ENCODE peak calls at places on chromosomes 4 and X, in four cellular contexts. One of them, this sample, is unnamed.

GRCh38 chr4:121989715-121990114 is 37.9 kb upstream of the TRPC3 start:
- DNase-seq in AG04450: no peak
- DNase-seq in retinal pigment epithelial cell: peak; percentile 19
- DNase-seq in NCI-H2081 treated with DMSO at 0.1 percent for 48 hours: no peak
- DNase-seq in this sample: peak; percentile 16

GRCh38 chr4:111671756-111672155 is 473.5 kb upstream of the FAM241A start:
- DNase-seq in AG04450: no peak
- DNase-seq in retinal pigment epithelial cell: peak; percentile 82
- DNase-seq in NCI-H2081 treated with DMSO at 0.1 percent for 48 hours: no peak
- DNase-seq in this sample: no peak

GRCh38 chr4:22458112-22458511 is 57.8 kb downstream of the ADGRA3 start:
- DNase-seq in AG04450: no peak
- DNase-seq in retinal pigment epithelial cell: no peak
- DNase-seq in NCI-H2081 treated with DMSO at 0.1 percent for 48 hours: no peak
- DNase-seq in this sample: no peak

GRCh38 chrX:40552768-40553167 is 28.0 kb upstream of the ATP6AP2 start:
- DNase-seq in AG04450: no peak
- DNase-seq in retinal pigment epithelial cell: no peak
- DNase-seq in NCI-H2081 treated with DMSO at 0.1 percent for 48 hours: no peak
- DNase-seq in this sample: no peak

GRCh38 chr4:142041788-142042187 is 405.4 kb downstream of the IL15 start:
- DNase-seq in AG04450: no peak
- DNase-seq in retinal pigment epithelial cell: no peak
- DNase-seq in NCI-H2081 treated with DMSO at 0.1 percent for 48 hours: no peak
- DNase-seq in this sample: no peak

GRCh38 chrX:41192880-41193279 is 107.6 kb downstream of the USP9X start:
- DNase-seq in AG04450: no peak
- DNase-seq in retinal pigment epithelial cell: no peak
- DNase-seq in NCI-H2081 treated with DMSO at 0.1 percent for 48 hours: no peak
- DNase-seq in this sample: no peak

GRCh38 chr4:98673282-98673644 is 14.9 kb upstream of the TSPAN5 start:
- DNase-seq in AG04450: no peak
- DNase-seq in retinal pigment epithelial cell: no peak
- DNase-seq in NCI-H2081 treated with DMSO at 0.1 percent for 48 hours: no peak
- DNase-seq in this sample: no peak

GRCh38 chr4:56959064-56959463 is 18.3 kb downstream of the NOA1 start:
- DNase-seq in AG04450: no peak
- DNase-seq in retinal pigment epithelial cell: no peak
- DNase-seq in NCI-H2081 treated with DMSO at 0.1 percent for 48 hours: peak; percentile 10
- DNase-seq in this sample: no peak

GRCh38 chr4:7872264-7872771 is 67.3 kb downstream of the AFAP1 start:
- DNase-seq in AG04450: peak; percentile 98
- DNase-seq in retinal pigment epithelial cell: no peak
- DNase-seq in NCI-H2081 treated with DMSO at 0.1 percent for 48 hours: no peak
- DNase-seq in this sample: peak; percentile 84

GRCh38 chrX:1281511-1281910 is 12.9 kb downstream of the CSF2RA start:
- DNase-seq in AG04450: no peak
- DNase-seq in retinal pigment epithelial cell: no peak
- DNase-seq in NCI-H2081 treated with DMSO at 0.1 percent for 48 hours: no peak
- DNase-seq in this sample: peak; percentile 21

GRCh38 chr4:24473309-24473721 is 111.0 kb downstream of the DHX15 start:
- DNase-seq in AG04450: no peak
- DNase-seq in retinal pigment epithelial cell: no peak
- DNase-seq in NCI-H2081 treated with DMSO at 0.1 percent for 48 hours: no peak
- DNase-seq in this sample: no peak

GRCh38 chr4:7333024-7333780 is 101.5 kb downstream of the PSAPL1 start:
- DNase-seq in AG04450: no peak
- DNase-seq in retinal pigment epithelial cell: no peak
- DNase-seq in NCI-H2081 treated with DMSO at 0.1 percent for 48 hours: no peak
- DNase-seq in this sample: no peak

GRCh38 chr4:153950100-153950979 is 161.5 kb upstream of the SFRP2 start:
- DNase-seq in AG04450: no peak
- DNase-seq in retinal pigment epithelial cell: peak; percentile 23
- DNase-seq in NCI-H2081 treated with DMSO at 0.1 percent for 48 hours: no peak
- DNase-seq in this sample: no peak

GRCh38 chrX:112643721-112644120 is 36.0 kb downstream of the LHFPL1 start:
- DNase-seq in AG04450: no peak
- DNase-seq in retinal pigment epithelial cell: no peak
- DNase-seq in NCI-H2081 treated with DMSO at 0.1 percent for 48 hours: no peak
- DNase-seq in this sample: no peak

GRCh38 chr4:152524429-152524828 is 11.5 kb downstream of the FBXW7 start:
- DNase-seq in AG04450: no peak
- DNase-seq in retinal pigment epithelial cell: no peak
- DNase-seq in NCI-H2081 treated with DMSO at 0.1 percent for 48 hours: no peak
- DNase-seq in this sample: no peak

GRCh38 chr4:139844459-139845036 is 178.9 kb downstream of the MGST2 start:
- DNase-seq in AG04450: no peak
- DNase-seq in retinal pigment epithelial cell: no peak
- DNase-seq in NCI-H2081 treated with DMSO at 0.1 percent for 48 hours: no peak
- DNase-seq in this sample: no peak

GRCh38 chrX:119784747-119785446 is 6.5 kb downstream of the RPL39 start:
- DNase-seq in AG04450: no peak
- DNase-seq in retinal pigment epithelial cell: no peak
- DNase-seq in NCI-H2081 treated with DMSO at 0.1 percent for 48 hours: no peak
- DNase-seq in this sample: no peak

GRCh38 chr4:53734584-53735363 is 143.5 kb upstream of the LNX1 start:
- DNase-seq in AG04450: no peak
- DNase-seq in retinal pigment epithelial cell: no peak
- DNase-seq in NCI-H2081 treated with DMSO at 0.1 percent for 48 hours: no peak
- DNase-seq in this sample: peak; percentile 46

GRCh38 chr4:179719766-179720470 is 2277.7 kb upstream of the AGA start:
- DNase-seq in AG04450: no peak
- DNase-seq in retinal pigment epithelial cell: no peak
- DNase-seq in NCI-H2081 treated with DMSO at 0.1 percent for 48 hours: no peak
- DNase-seq in this sample: no peak

GRCh38 chr4:155615054-155615887 is 51.4 kb upstream of the GUCY1A1 start:
- DNase-seq in AG04450: no peak
- DNase-seq in retinal pigment epithelial cell: no peak
- DNase-seq in NCI-H2081 treated with DMSO at 0.1 percent for 48 hours: no peak
- DNase-seq in this sample: no peak

GRCh38 chr4:27003602-27004238 is 143.1 kb downstream of the STIM2 start:
- DNase-seq in AG04450: no peak
- DNase-seq in retinal pigment epithelial cell: no peak
- DNase-seq in NCI-H2081 treated with DMSO at 0.1 percent for 48 hours: no peak
- DNase-seq in this sample: peak; percentile 38

GRCh38 chr4:126592088-126592487 is 1040.7 kb upstream of the INTU start:
- DNase-seq in AG04450: no peak
- DNase-seq in retinal pigment epithelial cell: no peak
- DNase-seq in NCI-H2081 treated with DMSO at 0.1 percent for 48 hours: no peak
- DNase-seq in this sample: no peak

GRCh38 chr4:108851346-108851745 is 88.5 kb upstream of the ETNPPL start:
- DNase-seq in AG04450: no peak
- DNase-seq in retinal pigment epithelial cell: peak; percentile 76
- DNase-seq in NCI-H2081 treated with DMSO at 0.1 percent for 48 hours: no peak
- DNase-seq in this sample: peak; percentile 61

GRCh38 chr4:6443035-6444023 is 29.1 kb downstream of the PPP2R2C start:
- DNase-seq in AG04450: no peak
- DNase-seq in retinal pigment epithelial cell: no peak
- DNase-seq in NCI-H2081 treated with DMSO at 0.1 percent for 48 hours: no peak
- DNase-seq in this sample: no peak

GRCh38 chr4:140937866-140938265 is 181.7 kb upstream of the TBC1D9 start:
- DNase-seq in AG04450: no peak
- DNase-seq in retinal pigment epithelial cell: peak; percentile 91
- DNase-seq in NCI-H2081 treated with DMSO at 0.1 percent for 48 hours: no peak
- DNase-seq in this sample: peak; percentile 83

GRCh38 chr4:136687118-136687517 is 845.2 kb downstream of the PCDH18 start:
- DNase-seq in AG04450: no peak
- DNase-seq in retinal pigment epithelial cell: no peak
- DNase-seq in NCI-H2081 treated with DMSO at 0.1 percent for 48 hours: no peak
- DNase-seq in this sample: no peak

GRCh38 chrX:31355206-31355955 is 283.5 kb upstream of the FTHL17 start:
- DNase-seq in AG04450: no peak
- DNase-seq in retinal pigment epithelial cell: no peak
- DNase-seq in NCI-H2081 treated with DMSO at 0.1 percent for 48 hours: no peak
- DNase-seq in this sample: no peak

GRCh38 chr4:147829401-147830101 is 97.7 kb downstream of the ARHGAP10 start:
- DNase-seq in AG04450: no peak
- DNase-seq in retinal pigment epithelial cell: no peak
- DNase-seq in NCI-H2081 treated with DMSO at 0.1 percent for 48 hours: no peak
- DNase-seq in this sample: no peak

GRCh38 chrX:2967998-2968909 is 38.1 kb upstream of the ARSH start:
- DNase-seq in AG04450: no peak
- DNase-seq in retinal pigment epithelial cell: no peak
- DNase-seq in NCI-H2081 treated with DMSO at 0.1 percent for 48 hours: no peak
- DNase-seq in this sample: no peak

GRCh38 chr4:9679704-9680478 is 101.5 kb upstream of the DRD5 start:
- DNase-seq in AG04450: no peak
- DNase-seq in retinal pigment epithelial cell: no peak
- DNase-seq in NCI-H2081 treated with DMSO at 0.1 percent for 48 hours: no peak
- DNase-seq in this sample: no peak

GRCh38 chrX:153880440-153880815 is 5.5 kb downstream of the L1CAM start:
- DNase-seq in AG04450: no peak
- DNase-seq in retinal pigment epithelial cell: no peak
- DNase-seq in NCI-H2081 treated with DMSO at 0.1 percent for 48 hours: no peak
- DNase-seq in this sample: no peak

GRCh38 chr4:123788577-123788976 is 392.0 kb downstream of the SPRY1 start:
- DNase-seq in AG04450: no peak
- DNase-seq in retinal pigment epithelial cell: no peak
- DNase-seq in NCI-H2081 treated with DMSO at 0.1 percent for 48 hours: no peak
- DNase-seq in this sample: no peak

GRCh38 chr4:97646997-97647396 is 496.3 kb downstream of the STPG2 start:
- DNase-seq in AG04450: no peak
- DNase-seq in retinal pigment epithelial cell: peak; percentile 99
- DNase-seq in NCI-H2081 treated with DMSO at 0.1 percent for 48 hours: no peak
- DNase-seq in this sample: no peak

GRCh38 chr4:180953572-180953971 is 1289.6 kb upstream of the TENM3 start:
- DNase-seq in AG04450: no peak
- DNase-seq in retinal pigment epithelial cell: no peak
- DNase-seq in NCI-H2081 treated with DMSO at 0.1 percent for 48 hours: no peak
- DNase-seq in this sample: no peak